ENCODE peak calls at places on chromosomes 16 and 17, in six cellular contexts. F, I, J, Q, L and O are unnamed samples.

GRCh38 chr17:10013360-10014112 is 108.5 kb upstream of the RCVRN start:
- DNase-seq in F (no peak), I (peak; percentile 32), J (no peak), Q (no peak), L (no peak), O (no peak)

GRCh38 chr17:73027130-73027741 is 65.3 kb downstream of the SLC39A11 start:
- DNase-seq in F (no peak), I (peak; percentile 45), J (no peak), Q (no peak), L (no peak), O (no peak)

GRCh38 chr16:68395167-68395786 is 53.0 kb downstream of the SMPD3 start:
- DNase-seq in F (no peak), I (no peak), J (no peak), Q (no peak), L (no peak), O (no peak)

GRCh38 chr16:17365591-17366298 is 105.0 kb downstream of the XYLT1 start:
- DNase-seq in F (no peak), I (peak; percentile 48), J (no peak), Q (no peak), L (no peak), O (no peak)

GRCh38 chr17:65455972-65456343 is 105.5 kb downstream of the AXIN2 start:
- DNase-seq in F (no peak), I (peak; percentile 41), J (no peak), Q (peak; percentile 69), L (no peak), O (peak; percentile 61)

GRCh38 chr16:56983211-56983751 is 6.1 kb upstream of the NLRC5 start:
- DNase-seq in F (no peak), I (no peak), J (no peak), Q (no peak), L (no peak), O (peak; percentile 62)

GRCh38 chr16:68382296-68382718 is 66.0 kb downstream of the SMPD3 start:
- DNase-seq in F (no peak), I (no peak), J (no peak), Q (peak; percentile 74), L (no peak), O (no peak)

GRCh38 chr16:14289692-14290340 is 218.7 kb downstream of the MRTFB start:
- DNase-seq in F (no peak), I (peak; percentile 40), J (no peak), Q (peak; percentile 76), L (peak; percentile 35), O (no peak)

GRCh38 chr17:45228985-45229517 is 7.4 kb downstream of the FMNL1 start:
- DNase-seq in F (no peak), I (peak; percentile 96), J (peak; percentile 90), Q (peak; percentile 74), L (peak; percentile 68), O (peak; percentile 79)

GRCh38 chr17:44906987-44907681 is 7.9 kb upstream of the EFTUD2 start:
- DNase-seq in F (no peak), I (no peak), J (no peak), Q (peak; percentile 33), L (no peak), O (no peak)

GRCh38 chr16:26051078-26051477 is 359.3 kb downstream of the HS3ST4 start:
- DNase-seq in F (no peak), I (no peak), J (no peak), Q (peak; percentile 49), L (no peak), O (no peak)

GRCh38 chr17:44787271-44787940 is 28.6 kb downstream of the ADAM11 start:
- DNase-seq in F (no peak), I (no peak), J (no peak), Q (peak; percentile 35), L (no peak), O (no peak)

GRCh38 chr17:10286324-10286723 is 86.5 kb downstream of the MYH13 start:
- DNase-seq in F (no peak), I (no peak), J (no peak), Q (no peak), L (no peak), O (no peak)

DNA sequence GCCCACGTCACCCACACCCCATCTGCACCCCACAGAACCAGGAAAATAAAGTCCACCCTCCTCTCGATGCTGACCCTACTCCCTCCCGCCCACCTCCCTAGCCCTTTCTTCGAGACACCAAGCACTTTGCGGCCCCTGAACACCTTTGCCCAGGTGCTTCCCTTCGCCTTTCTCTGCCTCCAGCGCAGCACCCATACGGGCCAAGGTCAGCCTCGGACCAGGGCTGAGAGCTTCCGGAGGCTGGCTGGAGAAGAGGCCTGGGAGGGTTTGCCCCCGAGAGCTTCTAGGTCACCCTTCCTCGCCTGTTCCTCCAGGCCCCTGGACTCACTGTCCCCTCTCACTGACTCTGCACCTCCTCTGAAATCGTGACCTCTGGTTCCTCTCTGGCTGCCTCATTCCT is 2.7 kb upstream of the NHERF2 start:
- DNase-seq in F (no peak), I (no peak), J (no peak), Q (no peak), L (no peak), O (no peak)
- H3K27ac ChIP-seq in F (no peak overlapping the region), I (no peak overlapping the region), J (no peak overlapping the region), Q (no peak overlapping the region), L (no peak overlapping the region), O (peak overlapping the region; percentile 82)

GRCh38 chr17:74295625-74296547 is 21.9 kb downstream of the DNAI2 start:
- DNase-seq in F (no peak), I (no peak), J (peak; percentile 78), Q (no peak), L (no peak), O (peak; percentile 80)
- H2AFZ ChIP-seq in F (peak overlapping the region; percentile 42), I (no peak overlapping the region), J (no peak overlapping the region), Q (no peak overlapping the region), L (no peak overlapping the region), O (no peak overlapping the region)

GRCh38 chr17:41428591-41429326 is 4.4 kb upstream of the KRT37 start:
- DNase-seq in F (no peak), I (peak; percentile 15), J (no peak), Q (no peak), L (no peak), O (no peak)
- H3K4me2 ChIP-seq in F (no peak overlapping the region), I (no peak overlapping the region), J (no peak overlapping the region), Q (no peak overlapping the region), L (no peak overlapping the region), O (no peak overlapping the region)

GRCh38 chr16:65786916-65787315 is 579.6 kb upstream of the CDH5 start:
- DNase-seq in F (no peak), I (no peak), J (no peak), Q (no peak), L (no peak), O (no peak)
- H3K27ac ChIP-seq in F (no peak overlapping the region), I (no peak overlapping the region), J (no peak overlapping the region), Q (no peak overlapping the region), L (no peak overlapping the region), O (no peak overlapping the region)

DNA sequence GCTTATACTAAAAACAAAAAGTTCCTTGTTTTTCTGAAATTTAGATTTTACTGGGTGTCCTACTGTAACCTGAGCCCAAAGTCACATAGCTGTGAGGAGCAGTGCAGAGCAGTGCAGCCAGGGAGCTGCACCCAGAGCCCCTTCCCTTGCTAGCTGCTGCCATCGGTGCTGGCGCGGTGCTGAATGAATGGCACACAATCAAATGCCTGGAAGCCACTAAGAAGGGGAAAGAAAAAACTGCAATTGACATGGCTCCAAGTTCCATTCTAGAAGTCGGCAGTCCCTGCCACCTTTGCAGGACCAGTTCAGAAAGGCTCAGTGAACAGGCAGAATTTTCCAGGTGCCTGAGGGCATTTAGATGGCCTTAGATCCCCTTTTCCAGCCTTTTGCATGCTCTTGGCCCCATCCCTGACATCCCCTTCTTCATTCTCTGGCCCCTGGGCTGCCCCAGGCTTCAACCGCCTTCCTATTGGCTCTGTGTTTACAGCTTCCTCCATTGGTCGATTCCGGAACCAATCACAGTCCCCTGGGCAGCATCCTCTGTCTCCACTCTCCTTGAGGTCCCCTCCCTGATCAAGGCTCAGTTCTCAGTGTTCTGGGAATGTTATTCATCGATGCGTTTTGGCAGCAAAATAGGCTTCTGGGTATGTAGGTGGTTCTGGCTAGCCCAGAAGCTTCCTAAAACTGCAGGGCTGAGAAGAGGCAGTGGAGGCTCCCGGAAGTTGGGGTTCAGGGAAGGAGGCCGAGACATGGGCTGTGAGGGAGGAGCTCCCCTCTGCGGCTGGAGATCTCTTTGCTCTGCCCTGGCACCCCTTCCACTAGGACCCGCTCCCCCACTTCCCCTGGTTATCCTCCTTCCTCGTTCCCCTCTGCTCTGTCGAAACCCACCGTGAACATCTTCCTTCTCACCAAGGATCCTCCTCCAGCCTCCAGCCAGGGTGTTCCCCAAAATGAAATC is 37.9 kb downstream of the ATP2C2 start:
- DNase-seq in F (no peak), I (no peak), J (no peak), Q (no peak), L (no peak), O (no peak)
- H2AFZ ChIP-seq in F (peak overlapping the region; percentile 39), I (no peak overlapping the region), J (peak overlapping the region; percentile 49), Q (no peak overlapping the region), L (no peak overlapping the region), O (no peak overlapping the region)

GRCh38 chr17:49920370-49920769 is 48.6 kb upstream of the DLX4 start:
- DNase-seq in F (no peak), I (no peak), J (no peak), Q (no peak), L (no peak), O (no peak)
- H3K4me2 ChIP-seq in F (no peak overlapping the region), I (no peak overlapping the region), J (no peak overlapping the region), Q (no peak overlapping the region), L (no peak overlapping the region), O (no peak overlapping the region)

DNA sequence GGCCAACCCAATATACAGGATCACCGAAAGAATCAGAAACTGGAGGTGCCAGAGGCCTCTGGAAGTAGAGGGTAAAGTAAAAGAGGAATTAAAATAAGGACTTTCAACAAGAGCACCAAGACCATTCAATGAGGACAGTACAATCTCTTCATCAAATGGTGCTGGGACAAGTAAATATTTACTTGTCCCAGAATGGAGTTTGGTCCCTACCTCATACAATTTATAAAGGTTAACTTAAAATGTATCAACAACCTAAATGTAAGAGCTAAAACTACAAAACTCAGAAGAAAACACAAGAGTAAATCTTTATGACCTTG is 56.5 kb downstream of the USP31 start:
- DNase-seq in F (no peak), I (no peak), J (no peak), Q (no peak), L (no peak), O (no peak)
- H3K27ac ChIP-seq in F (no peak overlapping the region), I (no peak overlapping the region), J (no peak overlapping the region), Q (no peak overlapping the region), L (no peak overlapping the region), O (no peak overlapping the region)

GRCh38 chr16:85026696-85027095 is 899 bp upstream of the KIAA0513 start:
- DNase-seq in F (no peak), I (no peak), J (no peak), Q (no peak), L (no peak), O (no peak)
- H2AFZ ChIP-seq in F (no peak overlapping the region), I (no peak overlapping the region), J (no peak overlapping the region), Q (no peak overlapping the region), L (peak overlapping the region; percentile 87), O (no peak overlapping the region)